ENCODE peak calls at places on chromosomes 1 and 21, in six cellular contexts. U is tibial artery, E is body of pancreas, H is DND-41, K is foreskin fibroblast, P is adipocyte. C is an unnamed sample.

GRCh38 chr1:154857441-154858215 is 12.5 kb downstream of the KCNN3 start:
- DNase-seq in U (no peak), E (no peak), H (no peak), K (no peak), P (no peak), C (peak)

GRCh38 chr1:170114916-170115315 is 30.8 kb upstream of the NTMT2 start:
- DNase-seq in U (no peak), E (no peak), H (peak), K (peak), P (peak), C (peak)

GRCh38 chr1:244496186-244496585 is 35.1 kb downstream of the CATSPERE start:
- DNase-seq in U (no peak), E (no peak), H (no peak), K (no peak), P (no peak), C (no peak)

GRCh38 chr1:157040802-157041201 is 4.7 kb downstream of the ARHGEF11 start:
- DNase-seq in U (no peak), E (no peak), H (no peak), K (peak), P (peak), C (peak)

GRCh38 chr1:115090547-115090946 is 1.2 kb upstream of the TSPAN2 start:
- DNase-seq in U (peak), E (peak), H (no peak), K (peak), P (no peak), C (no peak)

GRCh38 chr1:240455228-240455821 is 156.6 kb downstream of the GREM2 start:
- DNase-seq in U (no peak), E (no peak), H (peak), K (peak), P (no peak), C (peak)

GRCh38 chr1:15808955-15809354 is 1.5 kb upstream of the UQCRHL start:
- DNase-seq in U (no peak), E (no peak), H (no peak), K (no peak), P (no peak), C (no peak)

GRCh38 chr1:67830226-67830625 is 3.0 kb downstream of the GNG12 start:
- DNase-seq in U (no peak), E (no peak), H (no peak), K (no peak), P (peak), C (no peak)

GRCh38 chr1:205261946-205262668 is 34.4 kb downstream of the TMCC2 start:
- DNase-seq in U (no peak), E (no peak), H (no peak), K (peak), P (peak), C (no peak)

GRCh38 chr1:53642215-53642555 is 96.8 kb downstream of the GLIS1 start:
- DNase-seq in U (no peak), E (no peak), H (no peak), K (no peak), P (no peak), C (no peak)

GRCh38 chr1:228465571-228466146 is 21.5 kb upstream of the RNF187 start:
- DNase-seq in U (no peak), E (no peak), H (no peak), K (no peak), P (no peak), C (no peak)

GRCh38 chr1:164843743-164844500 is 284.9 kb downstream of the PBX1 start:
- DNase-seq in U (no peak), E (no peak), H (no peak), K (no peak), P (peak), C (no peak)

GRCh38 chr1:15323989-15324866 is 77.2 kb downstream of the FHAD1 start:
- DNase-seq in U (no peak), E (no peak), H (no peak), K (peak), P (no peak), C (no peak)

GRCh38 chr1:145702052-145702451 is 5.1 kb downstream of the PDZK1 start:
- DNase-seq in U (no peak), E (no peak), H (no peak), K (no peak), P (no peak), C (no peak)

GRCh38 chr1:228007801-228008341 is 1.1 kb downstream of the WNT3A start:
- DNase-seq in U (no peak), E (no peak), H (no peak), K (no peak), P (no peak), C (no peak)

GRCh38 chr1:15736035-15736665 is at the start of gene SLC25A34:
- DNase-seq in U (no peak), E (peak), H (no peak), K (no peak), P (no peak), C (no peak)

GRCh38 chr1:150505431-150505830 is 2.5 kb upstream of the ECM1 start:
- DNase-seq in U (no peak), E (no peak), H (no peak), K (no peak), P (no peak), C (no peak)

GRCh38 chr1:44681905-44682900 is 7.7 kb downstream of the ARMH1 start:
- DNase-seq in U (no peak), E (no peak), H (no peak), K (no peak), P (no peak), C (no peak)

GRCh38 chr1:183881387-183882084 is 76.6 kb downstream of the RGL1 start:
- DNase-seq in U (no peak), E (peak), H (no peak), K (peak), P (peak), C (no peak)

GRCh38 chr21:28804089-28804670 is 188.5 kb downstream of the LTN1 start:
- DNase-seq in U (peak), E (no peak), H (no peak), K (no peak), P (no peak), C (no peak)

GRCh38 chr1:176501596-176501995 is 38.6 kb downstream of the PAPPA2 start:
- DNase-seq in U (no peak), E (no peak), H (no peak), K (peak), P (no peak), C (no peak)

GRCh38 chr1:192974701-192975100 is 84.5 kb downstream of the UCHL5 start:
- DNase-seq in U (no peak), E (no peak), H (no peak), K (peak), P (peak), C (no peak)

GRCh38 chr1:8495928-8496401 is 178.1 kb downstream of the SLC45A1 start:
- DNase-seq in U (no peak), E (no peak), H (no peak), K (no peak), P (no peak), C (peak)

DNA sequence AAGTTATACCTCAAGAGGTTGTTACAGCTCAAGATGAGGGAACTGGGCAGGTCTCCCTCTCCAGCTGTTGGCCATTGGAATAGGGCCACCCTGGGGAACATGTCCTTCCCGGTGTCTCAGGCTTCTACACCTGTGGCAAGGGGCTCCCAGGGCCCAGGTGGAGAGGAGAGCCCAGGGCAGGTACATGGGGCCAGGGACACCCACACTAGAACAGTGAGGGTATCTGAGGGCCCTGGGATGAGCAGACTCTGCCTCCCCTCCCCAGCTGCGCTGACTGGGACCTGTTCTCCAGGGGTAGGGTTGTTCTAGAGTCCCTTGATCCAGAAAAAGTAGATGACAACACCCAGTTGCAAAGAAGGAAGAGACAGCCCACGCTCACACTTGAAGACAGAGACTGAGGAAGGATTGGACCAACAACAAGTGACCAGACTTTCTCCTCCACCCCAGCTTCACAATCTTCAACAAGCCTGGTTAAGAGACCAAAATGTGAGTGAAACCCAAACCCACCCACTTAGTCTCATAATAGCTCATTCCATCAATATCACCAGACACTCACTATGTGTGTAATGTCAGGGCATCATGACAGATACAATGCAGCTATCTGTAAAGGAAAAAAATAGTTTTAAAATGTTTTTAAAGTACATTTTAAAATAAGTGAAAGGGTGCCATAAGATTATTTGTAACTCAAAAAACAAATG is 439.3 kb downstream of the NPHP4 start:
- DNase-seq in U (no peak), E (no peak), H (no peak), K (no peak), P (no peak), C (no peak)
- H3K4me3 ChIP-seq in U (no peak), E (no peak), H (no peak), K (no peak), P (no peak), C (no peak)

GRCh38 chr1:39639333-39640130 is at the start of gene HEYL:
- DNase-seq in U (peak), E (peak), H (no peak), K (peak), P (no peak), C (peak)
- H3K4me3 ChIP-seq in U (peak), E (peak), H (no peak), K (peak), P (peak), C (no peak)

DNA sequence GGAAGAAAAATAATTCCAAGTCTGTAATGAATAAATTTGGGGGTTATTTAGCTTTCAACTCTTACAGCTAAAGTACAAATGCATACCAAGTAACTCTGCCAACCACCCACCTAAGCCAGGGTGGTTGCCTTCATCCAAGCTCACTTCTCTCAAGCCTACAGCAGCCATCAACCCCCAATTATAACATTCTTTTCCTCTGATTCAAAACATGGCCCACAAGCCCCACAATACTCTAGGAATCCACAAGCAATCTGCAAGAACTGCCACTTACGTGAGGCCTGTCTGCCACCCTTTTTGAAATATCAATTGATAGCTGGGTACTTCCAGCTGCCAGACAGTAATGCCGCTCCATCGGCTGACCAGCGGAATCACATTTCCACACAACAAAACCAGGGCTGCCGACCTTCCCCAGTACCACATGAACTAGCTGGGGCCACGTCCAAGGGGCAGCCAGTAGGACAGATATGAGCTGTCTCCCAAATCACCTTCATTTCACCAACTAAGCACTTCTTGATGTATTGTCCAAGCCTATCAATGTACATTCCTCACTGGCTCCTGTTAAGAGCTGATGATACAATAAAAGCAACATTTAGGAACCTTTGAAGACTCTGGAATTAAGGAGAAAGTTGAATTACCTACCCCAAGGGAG is 3.2 kb downstream of the LBR start:
- DNase-seq in U (no peak), E (no peak), H (no peak), K (peak), P (peak), C (no peak)
- H3K4me3 ChIP-seq in U (peak), E (no peak), H (no peak), K (no peak), P (no peak), C (no peak)

GRCh38 chr1:167683641-167684502 is 37.9 kb upstream of the MPZL1 start:
- DNase-seq in U (no peak), E (no peak), H (no peak), K (peak), P (peak), C (no peak)

GRCh38 chr1:167685844-167686243 is 35.9 kb upstream of the MPZL1 start:
- DNase-seq in U (no peak), E (no peak), H (no peak), K (no peak), P (no peak), C (no peak)

GRCh38 chr1:167681024-167681423 is 40.8 kb upstream of the MPZL1 start:
- DNase-seq in U (no peak), E (no peak), H (no peak), K (no peak), P (no peak), C (peak)

GRCh38 chr1:167681497-167682102 is 40.2 kb upstream of the MPZL1 start:
- DNase-seq in U (no peak), E (no peak), H (no peak), K (no peak), P (no peak), C (no peak)

DNA sequence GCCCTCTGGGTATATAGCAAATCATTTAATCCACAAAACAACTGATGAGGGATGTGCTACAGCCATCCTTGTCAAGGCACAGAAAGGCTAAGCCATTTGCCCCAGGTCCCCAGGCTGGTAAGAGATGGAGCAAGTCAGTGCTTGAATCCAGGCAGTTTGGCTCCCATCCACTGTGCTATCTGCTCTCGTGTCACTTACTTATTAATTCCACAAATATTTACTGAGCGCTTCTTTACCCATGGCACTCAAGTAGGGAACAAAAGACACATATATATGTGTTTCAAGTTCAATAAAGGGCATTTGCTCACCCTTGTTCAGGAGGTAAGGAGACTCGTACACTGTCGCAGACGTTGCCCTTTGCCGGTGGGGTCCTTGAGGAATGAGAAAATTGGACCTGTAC is 38.6 kb upstream of the MPZL1 start:
- DNase-seq in U (no peak), E (no peak), H (no peak), K (no peak), P (no peak), C (no peak)
- H3K4me3 ChIP-seq in U (no peak), E (no peak), H (no peak), K (no peak), P (no peak), C (no peak)

GRCh38 chr1:180236698-180237509 is 6.8 kb downstream of the LHX4 start:
- DNase-seq in U (no peak), E (no peak), H (no peak), K (no peak), P (no peak), C (no peak)
- H3K4me3 ChIP-seq in U (no peak), E (no peak), H (no peak), K (no peak), P (no peak), C (no peak)

GRCh38 chr1:21621051-21621450 is 48.1 kb downstream of the RAP1GAP start:
- DNase-seq in U (no peak), E (no peak), H (no peak), K (no peak), P (no peak), C (no peak)

GRCh38 chr1:21621761-21622436 is 47.3 kb downstream of the RAP1GAP start:
- DNase-seq in U (no peak), E (no peak), H (no peak), K (no peak), P (no peak), C (no peak)

GRCh38 chr1:21624577-21625389 is 44.4 kb downstream of the RAP1GAP start:
- DNase-seq in U (no peak), E (peak), H (no peak), K (no peak), P (no peak), C (no peak)

GRCh38 chr1:21623411-21623961 is 45.7 kb downstream of the RAP1GAP start:
- DNase-seq in U (no peak), E (peak), H (no peak), K (no peak), P (no peak), C (peak)

DNA sequence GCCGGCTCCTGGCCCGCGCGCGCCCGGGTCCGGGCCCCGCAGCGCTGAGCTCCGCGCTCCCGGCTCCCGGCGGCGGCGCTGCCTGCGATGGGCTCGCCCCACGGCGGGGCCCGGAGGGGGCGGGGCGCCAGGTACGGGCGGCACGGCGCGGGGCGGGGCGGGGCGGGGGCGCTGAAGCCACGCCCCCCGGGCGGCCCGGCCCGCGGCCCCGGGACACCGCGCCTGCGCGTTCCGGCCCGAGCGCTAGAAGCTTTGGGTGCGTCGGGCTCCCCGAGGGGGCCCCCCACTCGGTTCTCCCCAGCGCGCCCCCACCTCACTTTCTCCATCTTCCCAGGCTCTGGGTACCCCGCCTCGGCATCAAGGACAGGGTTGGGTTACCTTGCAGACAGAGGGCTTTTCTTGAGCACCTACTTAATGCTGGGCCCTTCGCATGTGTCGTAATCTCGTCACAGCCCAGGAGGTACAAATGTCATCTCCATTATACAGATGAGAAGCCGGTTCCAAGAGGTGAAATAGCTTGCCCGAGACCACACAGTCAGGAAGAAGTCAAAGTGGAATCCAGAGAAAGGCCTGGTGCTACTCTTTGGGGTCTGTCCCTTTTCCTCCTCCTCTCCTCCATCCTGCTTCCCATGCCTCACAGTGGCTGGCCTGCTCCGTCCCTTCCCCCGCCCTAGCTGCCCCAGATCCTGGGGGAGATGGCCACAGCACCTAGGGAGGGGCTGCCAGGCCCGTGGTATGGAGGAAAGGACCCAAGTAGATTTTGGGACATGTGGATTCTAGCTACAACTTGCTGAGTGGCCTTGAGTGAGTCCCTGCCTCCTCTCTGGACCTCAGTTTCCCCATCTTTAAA is 46.5 kb downstream of the RAP1GAP start:
- DNase-seq in U (no peak), E (peak), H (no peak), K (peak), P (peak), C (no peak)
- H3K4me3 ChIP-seq in U (no peak), E (no peak), H (no peak), K (peak), P (no peak), C (no peak)

DNA sequence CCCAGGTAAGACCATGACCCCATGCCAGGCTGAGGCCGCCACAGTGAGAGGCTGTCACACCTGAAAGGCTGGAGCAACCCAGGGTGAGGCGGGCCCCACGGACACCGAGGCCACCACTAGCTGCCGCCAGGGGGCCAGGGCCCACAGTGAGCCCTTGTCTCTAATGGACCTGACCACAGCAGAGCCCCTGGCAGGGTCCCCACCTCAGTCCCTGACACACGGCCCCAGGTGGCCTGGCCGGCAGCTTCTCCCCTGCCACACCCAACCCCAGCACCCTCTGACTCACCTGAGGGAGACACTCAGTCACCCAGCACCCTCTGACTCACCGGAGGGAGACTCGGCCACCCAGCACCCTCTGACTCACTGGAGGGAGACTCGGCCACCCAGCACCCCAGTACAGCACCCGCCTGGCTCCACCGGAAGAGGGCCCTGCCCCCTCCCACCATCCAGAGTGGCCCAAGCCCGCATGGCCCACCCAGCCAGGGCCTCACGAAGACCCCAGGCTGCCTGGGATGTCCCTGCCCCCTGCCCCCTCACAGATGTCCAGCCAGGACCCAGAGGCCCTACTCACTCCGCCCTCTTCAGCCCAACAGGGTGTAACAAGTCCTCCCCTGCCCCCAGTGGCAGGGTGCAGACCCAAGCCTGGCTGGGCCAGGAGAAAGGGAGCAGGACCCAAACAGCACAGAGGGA is 4.4 kb downstream of the DVL1 start:
- DNase-seq in U (no peak), E (no peak), H (no peak), K (peak), P (peak), C (no peak)
- H3K4me3 ChIP-seq in U (no peak), E (no peak), H (no peak), K (no peak), P (peak), C (no peak)

C was measured in GM12865.